ENCODE peak calls at places on chromosomes 16 and 17, in seven cellular contexts. Q is activated CD4-positive, alpha-beta T cell treated with anti-CD3 and anti-CD28 coated beads for 4 hours; Y is caudate nucleus; S is HepG2; V is stimulated activated effector memory CD8-positive, alpha-beta T cell treated with anti-CD3 and anti-CD28 coated beads, Interleukin-12 subunit alpha, Interleukin-12 subunit beta, amount 100 ng/mL, for 72 hours; Z is NCI-H1092 treated with DMSO at 0.1 percent for 48 hours; F is aorta. W is an unnamed sample.

GRCh38 chr17:79907855-79908254 is 68.6 kb upstream of the CBX4 start:
- DNase-seq in Q (no peak), Y (no peak), S (no peak), V (no peak), Z (no peak), F (no peak), W (peak)

GRCh38 chr17:37219876-37220608 is 155.7 kb upstream of the C17orf78 start:
- DNase-seq in Q (no peak), Y (no peak), S (no peak), V (no peak), Z (no peak), F (no peak), W (no peak)

GRCh38 chr16:87352818-87353217 is 30.8 kb downstream of the FBXO31 start:
- DNase-seq in Q (no peak), Y (no peak), S (no peak), V (no peak), Z (no peak), F (no peak), W (no peak)

GRCh38 chr17:7885357-7886226 is 3.0 kb upstream of the CHD3 start:
- DNase-seq in Q (peak), Y (no peak), S (no peak), V (peak), Z (peak), F (peak), W (peak)

GRCh38 chr16:35364263-35364662 is 1904.9 kb downstream of the TP53TG3F start:
- DNase-seq in Q (no peak), Y (no peak), S (no peak), V (no peak), Z (no peak), F (no peak), W (no peak)

GRCh38 chr16:1530883-1531637 is 2.4 kb upstream of the TMEM204 start:
- DNase-seq in Q (no peak), Y (no peak), S (no peak), V (no peak), Z (no peak), F (peak), W (no peak)

GRCh38 chr17:75876938-75877751 is 1.2 kb downstream of the TRIM47 start:
- DNase-seq in Q (no peak), Y (peak), S (peak), V (peak), Z (peak), F (peak), W (peak)

GRCh38 chr17:2982854-2983636 is 80.4 kb downstream of the OR1D5 start:
- DNase-seq in Q (no peak), Y (peak), S (no peak), V (no peak), Z (peak), F (peak), W (peak)

GRCh38 chr16:23842137-23842600 is 6.4 kb downstream of the PRKCB start:
- DNase-seq in Q (no peak), Y (no peak), S (no peak), V (no peak), Z (no peak), F (no peak), W (no peak)

GRCh38 chr17:30271102-30271501 is 20.6 kb downstream of the BLMH start:
- DNase-seq in Q (no peak), Y (no peak), S (no peak), V (no peak), Z (no peak), F (no peak), W (no peak)

GRCh38 chr17:57293077-57293476 is 36.8 kb downstream of the MSI2 start:
- DNase-seq in Q (no peak), Y (no peak), S (peak), V (no peak), Z (no peak), F (no peak), W (peak)

GRCh38 chr17:4849011-4849536 is 15.9 kb downstream of the MINK1 start:
- DNase-seq in Q (no peak), Y (no peak), S (no peak), V (no peak), Z (no peak), F (no peak), W (no peak)

GRCh38 chr17:27644586-27644985 is 13.6 kb downstream of the LGALS9 start:
- DNase-seq in Q (no peak), Y (no peak), S (no peak), V (no peak), Z (no peak), F (no peak), W (no peak)

GRCh38 chr16:47925811-47926460 is 229.9 kb downstream of the ABCC12 start:
- DNase-seq in Q (no peak), Y (no peak), S (no peak), V (no peak), Z (no peak), F (no peak), W (no peak)

GRCh38 chr17:29617125-29617480 is 5.6 kb downstream of the CORO6 start:
- DNase-seq in Q (peak), Y (peak), S (peak), V (peak), Z (peak), F (peak), W (peak)

GRCh38 chr17:77375108-77375507 is 234.3 kb downstream of the SEC14L1 start:
- DNase-seq in Q (no peak), Y (no peak), S (no peak), V (no peak), Z (no peak), F (no peak), W (no peak)

GRCh38 chr17:47279062-47279801 is 25.6 kb downstream of the ITGB3 start:
- DNase-seq in Q (no peak), Y (no peak), S (no peak), V (no peak), Z (no peak), F (peak), W (peak)

GRCh38 chr17:75681289-75681688 is 14.2 kb downstream of the SAP30BP start:
- DNase-seq in Q (no peak), Y (no peak), S (no peak), V (no peak), Z (no peak), F (no peak), W (peak)

GRCh38 chr17:70310251-70310672 is 140.9 kb downstream of the KCNJ2 start:
- DNase-seq in Q (no peak), Y (no peak), S (no peak), V (no peak), Z (no peak), F (no peak), W (peak)

GRCh38 chr17:12320286-12320685 is 299.6 kb downstream of the MAP2K4 start:
- DNase-seq in Q (no peak), Y (no peak), S (no peak), V (no peak), Z (no peak), F (no peak), W (peak)

GRCh38 chr17:17129466-17129865 is 76.7 kb downstream of the PLD6 start:
- DNase-seq in Q (no peak), Y (no peak), S (no peak), V (no peak), Z (no peak), F (no peak), W (no peak)

GRCh38 chr17:34991606-34992005 is 11.3 kb downstream of the LIG3 start:
- DNase-seq in Q (no peak), Y (no peak), S (no peak), V (no peak), Z (no peak), F (no peak), W (no peak)

GRCh38 chr16:89784409-89784808 is 32.0 kb downstream of the FANCA start:
- DNase-seq in Q (no peak), Y (no peak), S (no peak), V (no peak), Z (no peak), F (no peak), W (no peak)

GRCh38 chr17:30921544-30922196 is at the start of gene ADAP2:
- DNase-seq in Q (no peak), Y (no peak), S (no peak), V (no peak), Z (no peak), F (peak), W (peak)

GRCh38 chr17:6279659-6280058 is 155.3 kb downstream of the AIPL1 start:
- DNase-seq in Q (no peak), Y (no peak), S (peak), V (no peak), Z (peak), F (no peak), W (peak)